ENCODE peak calls at places on chromosomes 2 and 18, in four cellular contexts. B is neural progenitor cell, O is A549, U is tibial nerve. Y is an unnamed sample.

GRCh38 chr2:25322313-25322712 is 19.4 kb downstream of the DNMT3A start:
- DNase-seq in U (no peak), B (no peak), O (no peak), Y (no peak)

GRCh38 chr2:20190170-20190569 is 34.8 kb downstream of the SDC1 start:
- DNase-seq in B (no peak), O (no peak), U (no peak), Y (no peak)

GRCh38 chr2:90079374-90079773 is 1387.9 kb downstream of the RPIA start:
- DNase-seq in B (no peak), U (no peak), O (no peak), Y (no peak)

GRCh38 chr2:59585657-59586056 is 967.8 kb downstream of the BCL11A start:
- DNase-seq in B (peak), O (no peak), U (no peak), Y (peak)

GRCh38 chr2:127191331-127192219 is 28.5 kb downstream of the CYP27C1 start:
- DNase-seq in U (no peak), O (no peak), B (no peak), Y (no peak)

GRCh38 chr2:134052173-134052572 is 201.7 kb upstream of the MGAT5 start:
- DNase-seq in B (no peak), U (no peak), O (no peak), Y (no peak)

GRCh38 chr2:138922973-138923563 is 142.9 kb upstream of the NXPH2 start:
- DNase-seq in B (peak), U (no peak), O (peak), Y (no peak)

GRCh38 chr18:2958819-2959298 is 54.1 kb downstream of the LPIN2 start:
- DNase-seq in U (no peak), O (no peak), B (no peak), Y (no peak)

GRCh38 chr2:70554338-70554892 is 789 bp upstream of the TGFA start:
- DNase-seq in O (no peak), B (no peak), U (no peak), Y (no peak)

GRCh38 chr2:204480262-204480661 is 65.0 kb upstream of the PARD3B start:
- DNase-seq in U (no peak), O (no peak), B (no peak), Y (no peak)

GRCh38 chr2:36597532-36598377 is at the start of gene FEZ2:
- DNase-seq in O (peak), U (peak), B (peak), Y (peak)

GRCh38 chr2:184053326-184053725 is 545.0 kb upstream of the ZNF804A start:
- DNase-seq in O (peak), B (no peak), U (no peak), Y (no peak)

GRCh38 chr2:9815844-9816279 is 27.4 kb upstream of the TAF1B start:
- DNase-seq in B (no peak), O (no peak), U (no peak), Y (no peak)

GRCh38 chr2:177283871-177284270 is 19.3 kb upstream of the NFE2L2 start:
- DNase-seq in B (no peak), U (no peak), O (no peak), Y (no peak)

GRCh38 chr2:73050011-73050617 is 21.4 kb downstream of the SFXN5 start:
- DNase-seq in B (peak), U (no peak), O (no peak), Y (no peak)

GRCh38 chr18:23137788-23138216 is 2.5 kb downstream of the CABLES1 start:
- DNase-seq in U (no peak), B (no peak), O (no peak), Y (no peak)

GRCh38 chr2:231932711-231932970 is 6.4 kb upstream of the NPPC start:
- DNase-seq in O (no peak), B (no peak), U (no peak), Y (no peak)

GRCh38 chr2:41495050-41495449 is 552.8 kb upstream of the PKDCC start:
- DNase-seq in U (no peak), O (peak), B (peak), Y (peak)

GRCh38 chr2:231680992-231681852 is 27.1 kb upstream of the PTMA start:
- DNase-seq in U (peak), O (peak), B (peak), Y (peak)

GRCh38 chr2:23384551-23385349 is at the start of gene KLHL29:
- DNase-seq in B (peak), U (peak), O (peak), Y (peak)

GRCh38 chr2:105873721-105874120 is 129.0 kb downstream of the NCK2 start:
- DNase-seq in U (no peak), O (peak), B (peak), Y (no peak)

GRCh38 chr18:24055878-24056277 is 41.3 kb downstream of the TTC39C start:
- DNase-seq in B (peak), O (no peak), U (no peak), Y (no peak)

GRCh38 chr2:128544321-128545037 is 225.8 kb upstream of the HS6ST1 start:
- DNase-seq in O (no peak), U (no peak), B (no peak), Y (no peak)

GRCh38 chr18:8260847-8261246 is 348.4 kb upstream of the RAB12 start:
- DNase-seq in U (no peak), O (no peak), B (no peak), Y (no peak)

GRCh38 chr2:105746177-105747080 is 1.7 kb downstream of the NCK2 start:
- DNase-seq in U (peak), B (peak), O (no peak), Y (peak)

GRCh38 chr2:69554981-69555380 is 88.6 kb downstream of the AAK1 start:
- DNase-seq in U (no peak), O (no peak), B (no peak), Y (no peak)

GRCh38 chr2:207539470-207539869 is 9.7 kb downstream of the CREB1 start:
- DNase-seq in B (no peak), U (no peak), O (no peak), Y (no peak)

GRCh38 chr2:176181551-176181950 is 6.9 kb upstream of the HOXD1 start:
- DNase-seq in B (no peak), U (no peak), O (no peak), Y (no peak)

GRCh38 chr2:240620149-240620731 is 5.0 kb upstream of the GPR35 start:
- DNase-seq in B (no peak), O (no peak), U (no peak), Y (no peak)

GRCh38 chr2:127586746-127587295 is 51.3 kb downstream of the MYO7B start:
- DNase-seq in O (no peak), B (no peak), U (no peak), Y (no peak)

GRCh38 chr2:237956402-237956736 is 10.4 kb upstream of the UBE2F start:
- DNase-seq in O (no peak), B (peak), U (no peak), Y (peak)
- TF ChIP-seq CTCF in O (no peak), B (peak), U (no peak), Y (no peak)

GRCh38 chr2:29011650-29012060 is 30.6 kb downstream of the TOGARAM2 start:
- DNase-seq in B (no peak), O (no peak), U (no peak), Y (no peak)
- TF ChIP-seq CTCF in B (no peak), O (no peak), U (no peak), Y (no peak)

GRCh38 chr2:102074167-102074778 is 68.3 kb upstream of the IL1R1 start:
- DNase-seq in U (no peak), B (no peak), O (no peak), Y (no peak)
- TF ChIP-seq CTCF in U (no peak), B (no peak), O (no peak), Y (no peak)

DNA sequence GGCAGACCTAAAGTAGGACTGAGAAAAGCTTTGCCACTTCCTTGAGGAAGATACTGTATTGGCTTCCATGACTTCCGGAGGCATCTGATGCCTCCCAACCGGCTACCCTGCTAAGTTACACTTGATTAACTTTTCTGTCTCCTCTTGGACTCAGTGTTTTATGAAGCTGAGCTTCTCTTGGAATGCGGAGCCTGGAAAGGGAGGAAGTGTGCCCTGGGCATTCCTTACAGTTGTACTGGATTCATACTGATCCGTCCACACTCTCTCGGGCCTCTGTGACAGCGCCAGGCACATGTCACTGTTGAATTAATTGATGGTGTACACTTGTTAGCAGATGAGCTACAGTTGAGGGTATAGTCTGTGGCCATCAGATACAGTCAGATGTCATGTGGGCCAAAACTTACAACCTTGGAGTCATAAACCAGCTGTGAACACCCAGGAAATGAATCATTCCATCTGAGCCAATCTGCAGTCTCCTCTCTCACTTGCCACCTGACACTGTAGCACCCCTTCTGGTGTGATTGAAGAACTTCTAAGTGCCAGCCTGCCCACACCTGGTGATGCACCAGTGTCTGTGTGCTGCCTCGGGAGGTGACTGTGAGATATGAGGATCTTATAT is 122.5 kb downstream of the FHOD3 start:
- DNase-seq in B (no peak), U (no peak), O (peak), Y (no peak)
- TF ChIP-seq CTCF in B (no peak), U (no peak), O (no peak), Y (no peak)

DNA sequence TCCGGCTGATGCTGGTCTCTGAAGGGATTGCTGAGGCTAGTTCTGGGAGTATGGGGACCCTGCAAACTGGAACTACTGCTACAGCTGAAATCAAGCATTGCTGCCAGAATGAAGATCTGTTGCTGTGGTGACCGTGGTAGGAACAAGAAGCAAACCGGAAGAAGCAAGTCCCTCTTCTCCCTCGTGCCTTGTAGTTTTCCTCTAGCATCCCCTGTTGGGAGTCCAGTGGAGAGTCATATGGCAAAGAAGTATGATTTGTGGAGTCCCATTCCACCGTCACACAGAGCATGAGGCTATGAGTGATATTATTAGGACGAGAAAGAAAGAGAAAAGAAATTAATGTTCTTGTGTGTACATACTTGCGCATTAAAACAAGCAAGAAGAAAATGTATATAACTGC is 138.8 kb upstream of the SP5 start:
- DNase-seq in B (no peak), U (no peak), O (peak), Y (no peak)
- TF ChIP-seq CTCF in B (no peak), U (no peak), O (no peak), Y (no peak)

GRCh38 chr18:14978962-14979535 is 231.1 kb downstream of the ANKRD30B start:
- DNase-seq in O (peak), U (no peak), B (no peak), Y (no peak)
- TF ChIP-seq CTCF in O (no peak), U (peak), B (no peak), Y (no peak)

GRCh38 chr2:65554765-65555561 is 122.6 kb upstream of the SPRED2 start:
- DNase-seq in B (no peak), U (no peak), O (no peak), Y (no peak)

GRCh38 chr2:65551528-65551927 is 119.1 kb upstream of the SPRED2 start:
- DNase-seq in O (no peak), U (no peak), B (no peak), Y (no peak)

GRCh38 chr2:65550246-65550645 is 117.8 kb upstream of the SPRED2 start:
- DNase-seq in U (no peak), O (no peak), B (peak), Y (no peak)

GRCh38 chr2:65549262-65550036 is 117.0 kb upstream of the SPRED2 start:
- DNase-seq in O (no peak), B (no peak), U (no peak), Y (peak)

GRCh38 chr2:65553504-65554074 is 121.2 kb upstream of the SPRED2 start:
- DNase-seq in U (no peak), O (no peak), B (no peak), Y (no peak)
- TF ChIP-seq CTCF in U (no peak), O (peak), B (no peak), Y (peak)

GRCh38 chr2:1960761-1961160 is 216.4 kb upstream of the PXDN start:
- DNase-seq in U (no peak), O (no peak), B (no peak), Y (no peak)

GRCh38 chr2:1952582-1952981 is 208.3 kb upstream of the PXDN start:
- DNase-seq in B (no peak), U (no peak), O (no peak), Y (no peak)

GRCh38 chr2:1954061-1954460 is 209.7 kb upstream of the PXDN start:
- DNase-seq in O (peak), B (no peak), U (no peak), Y (no peak)

DNA sequence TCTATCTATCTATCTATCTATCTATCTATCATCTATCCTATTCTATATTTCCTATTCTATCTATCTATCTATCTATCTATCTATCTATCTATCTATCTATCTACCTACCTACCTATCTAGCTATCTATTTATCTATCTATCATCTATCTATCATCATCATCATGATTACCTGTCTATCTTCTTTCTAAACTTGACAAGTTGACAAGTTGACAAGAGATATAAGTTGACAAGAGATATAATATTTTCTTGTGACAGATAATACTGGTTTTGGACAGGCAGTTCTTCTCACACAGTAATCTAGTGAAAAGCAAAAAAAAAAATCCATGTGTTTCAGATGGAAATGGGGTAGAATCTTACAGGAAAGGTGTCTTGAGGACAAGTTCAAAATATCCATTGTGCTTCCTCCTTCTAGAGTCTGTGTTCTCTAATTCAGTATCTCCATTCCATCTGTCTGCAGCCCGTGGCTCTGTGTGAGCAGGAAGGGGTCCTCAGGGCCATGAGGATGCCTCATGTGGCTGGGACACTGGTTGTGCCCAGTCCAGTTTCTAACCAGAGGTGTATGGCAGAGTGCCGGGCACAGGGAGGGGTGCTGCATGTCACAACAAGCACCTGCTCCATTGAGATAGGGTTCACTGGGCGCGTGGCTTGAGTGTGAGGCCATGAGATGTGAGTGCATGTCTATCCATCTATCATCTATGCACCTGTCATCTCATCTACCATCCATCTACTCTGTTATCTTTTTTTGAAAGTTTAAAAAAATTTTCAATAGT is 212.4 kb upstream of the PXDN start:
- DNase-seq in U (no peak), O (no peak), B (no peak), Y (no peak)
- TF ChIP-seq CTCF in U (no peak), O (no peak), B (no peak), Y (no peak)

DNA sequence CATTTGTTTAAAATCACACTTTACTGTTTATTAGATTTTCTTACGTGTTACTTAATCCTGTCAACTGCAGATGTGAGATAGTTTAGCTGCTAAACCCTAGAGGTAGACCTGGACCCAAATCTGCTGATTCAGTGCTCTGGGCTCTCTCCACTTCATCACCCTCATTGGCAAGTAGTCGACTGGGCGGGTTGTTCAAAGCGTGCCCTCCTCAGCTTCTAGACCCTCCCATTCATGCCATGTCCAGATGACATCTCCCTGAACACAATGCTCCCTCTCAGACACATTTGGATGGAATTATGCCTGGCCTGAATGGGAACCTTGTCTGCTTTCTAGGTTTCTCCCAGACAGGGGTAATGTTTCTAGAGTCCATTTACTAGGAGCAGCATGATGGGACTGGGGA is 43.7 kb downstream of the RPIA start:
- DNase-seq in U (no peak), B (no peak), O (no peak), Y (no peak)
- TF ChIP-seq CTCF in U (no peak), B (no peak), O (no peak), Y (no peak)

DNA sequence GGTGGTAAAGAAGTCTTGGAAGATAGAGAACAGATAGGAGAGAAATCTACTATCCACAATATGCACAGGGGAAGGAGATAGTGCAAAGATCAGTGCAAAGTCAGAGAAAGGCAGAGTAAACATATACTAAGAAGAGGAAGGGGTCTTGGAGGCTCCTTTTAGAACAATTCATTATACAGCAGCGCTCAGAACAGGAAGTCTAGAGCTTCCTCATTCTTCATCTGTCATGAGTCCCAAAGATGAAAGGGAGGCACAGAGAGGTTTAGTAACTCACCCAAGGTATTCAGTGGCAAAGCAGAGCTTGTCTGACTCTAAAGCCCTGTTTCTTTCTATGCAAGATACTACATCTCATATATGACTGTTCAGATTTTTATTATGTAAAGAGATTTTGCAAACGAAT is 1.4 kb downstream of the SP110 start:
- DNase-seq in U (no peak), B (no peak), O (no peak), Y (no peak)
- TF ChIP-seq CTCF in U (no peak), B (no peak), O (no peak), Y (no peak)